ENCODE peak calls at places on chromosomes 7 and 10, in five cellular contexts. J, O, C, B and I are unnamed samples.
A peak's percentile ranks its signal among the peaks of the same experiment; 100 is the strongest.

GRCh38 chr10:79054203-79055099 is 14.3 kb upstream of the ZMIZ1 start:
- DNase-seq in J (no peak), O (no peak), C (no peak), B (no peak), I (no peak)

GRCh38 chr10:17059197-17059688 is 70.4 kb downstream of the CUBN start:
- DNase-seq in J (no peak), O (no peak), C (no peak), B (peak; percentile 95), I (no peak)

GRCh38 chr10:133025558-133026090 is 62.1 kb upstream of the ADGRA1 start:
- DNase-seq in J (no peak), O (no peak), C (no peak), B (no peak), I (no peak)

GRCh38 chr7:11082552-11083213 is 109.0 kb downstream of the PHF14 start:
- DNase-seq in J (no peak), O (no peak), C (no peak), B (no peak), I (no peak)

GRCh38 chr10:26566525-26567348 is 128.6 kb downstream of the APBB1IP start:
- DNase-seq in J (no peak), O (no peak), C (peak; percentile 84), B (no peak), I (no peak)

GRCh38 chr10:132838346-132838970 is 52.5 kb upstream of the NKX6-2 start:
- DNase-seq in J (no peak), O (no peak), C (no peak), B (no peak), I (no peak)

GRCh38 chr10:4947039-4947634 is 16.1 kb upstream of the AKR1C1 start:
- DNase-seq in J (no peak), O (no peak), C (no peak), B (peak; percentile 30), I (no peak)

GRCh38 chr10:10293431-10293830 is 724.2 kb upstream of the CELF2 start:
- DNase-seq in J (peak; percentile 20), O (no peak), C (peak; percentile 62), B (peak; percentile 2), I (no peak)

GRCh38 chr10:79562135-79562756 is 2.0 kb upstream of the SFTPA2 start:
- DNase-seq in J (peak; percentile 53), O (peak; percentile 77), C (peak; percentile 85), B (peak; percentile 49), I (peak; percentile 35)

GRCh38 chr7:2800220-2800922 is 43.7 kb downstream of the GNA12 start:
- DNase-seq in J (no peak), O (no peak), C (no peak), B (no peak), I (no peak)

DNA sequence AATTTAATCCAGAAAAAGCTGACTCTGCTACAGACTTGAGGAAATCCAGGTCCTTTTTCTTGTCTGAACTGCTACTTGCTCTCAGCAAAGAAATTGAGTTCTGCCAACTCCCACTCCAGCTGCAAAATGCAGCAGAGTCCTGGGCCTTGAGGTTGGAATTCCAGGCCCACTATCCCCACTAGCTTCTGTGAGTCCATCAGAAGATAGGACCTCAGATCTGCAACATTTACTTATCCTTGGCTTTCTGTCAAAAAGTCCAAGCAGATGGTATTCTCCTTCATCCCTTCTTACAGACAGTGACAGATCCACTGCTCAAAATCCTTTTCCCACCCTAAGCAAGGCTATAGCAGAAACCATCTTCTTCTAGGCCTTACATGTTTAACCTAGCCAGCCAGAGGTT is 219.1 kb downstream of the ARHGAP12 start:
- DNase-seq in J (no peak), O (no peak), C (no peak), B (no peak), I (no peak)
- H3K4me3 ChIP-seq in J (no peak overlapping the region), O (no peak overlapping the region), C (no peak overlapping the region), B (no peak overlapping the region), I (no peak overlapping the region)

GRCh38 chr10:90041585-90041984 is 340.2 kb downstream of the KIF20B start:
- DNase-seq in J (no peak), O (no peak), C (no peak), B (no peak), I (no peak)
- H3K4me3 ChIP-seq in J (no peak overlapping the region), O (no peak overlapping the region), C (no peak overlapping the region), B (no peak overlapping the region), I (no peak overlapping the region)

GRCh38 chr7:130160023-130160422 is 45.2 kb downstream of the TMEM209 start:
- DNase-seq in J (no peak), O (no peak), C (no peak), B (no peak), I (no peak)
- H3K4me3 ChIP-seq in J (no peak overlapping the region), O (no peak overlapping the region), C (no peak overlapping the region), B (no peak overlapping the region), I (no peak overlapping the region)

GRCh38 chr7:43834463-43835251 is 34.7 kb downstream of the MRPS24 start:
- DNase-seq in J (no peak), O (peak; percentile 73), C (no peak), B (peak; percentile 12), I (peak; percentile 56)
- H3K4me3 ChIP-seq in J (no peak overlapping the region), O (peak overlapping the region; percentile 47), C (no peak overlapping the region), B (no peak overlapping the region), I (peak overlapping the region; percentile 24)

GRCh38 chr7:129948877-129949291 is 3.9 kb downstream of the UBE2H start:
- DNase-seq in J (peak; percentile 81), O (peak; percentile 94), C (peak; percentile 94), B (peak; percentile 92), I (peak; percentile 87)
- H3K4me3 ChIP-seq in J (peak overlapping the region; percentile 68), O (peak overlapping the region; percentile 89), C (peak overlapping the region; percentile 63), B (peak overlapping the region; percentile 86), I (peak overlapping the region; percentile 84)

GRCh38 chr10:62083413-62083794 is 181.9 kb downstream of the ARID5B start:
- DNase-seq in J (no peak), O (no peak), C (no peak), B (peak; percentile 58), I (no peak)
- H3K4me3 ChIP-seq in J (no peak overlapping the region), O (no peak overlapping the region), C (no peak overlapping the region), B (no peak overlapping the region), I (no peak overlapping the region)

GRCh38 chr10:102641398-102641797 is 2.9 kb upstream of the TRIM8 start:
- DNase-seq in J (no peak), O (peak; percentile 23), C (no peak), B (no peak), I (no peak)
- H3K4me3 ChIP-seq in J (no peak overlapping the region), O (peak overlapping the region; percentile 77), C (peak overlapping the region; percentile 86), B (no peak overlapping the region), I (peak overlapping the region; percentile 68)

GRCh38 chr7:143290293-143290692 is 2.1 kb downstream of the CASP2 start:
- DNase-seq in J (no peak), O (no peak), C (no peak), B (no peak), I (no peak)
- H3K4me3 ChIP-seq in J (no peak overlapping the region), O (no peak overlapping the region), C (peak overlapping the region; percentile 99), B (no peak overlapping the region), I (no peak overlapping the region)

GRCh38 chr10:85888559-85888958 is 478.0 kb downstream of the GRID1 start:
- DNase-seq in J (no peak), O (no peak), C (no peak), B (no peak), I (no peak)

GRCh38 chr10:85888004-85888403 is 478.6 kb downstream of the GRID1 start:
- DNase-seq in J (no peak), O (no peak), C (no peak), B (no peak), I (no peak)

GRCh38 chr10:85891471-85891870 is 475.1 kb downstream of the GRID1 start:
- DNase-seq in J (no peak), O (no peak), C (peak; percentile 27), B (no peak), I (no peak)
- H3K4me3 ChIP-seq in J (no peak overlapping the region), O (no peak overlapping the region), C (no peak overlapping the region), B (no peak overlapping the region), I (no peak overlapping the region)